ENCODE peak calls at places on chromosomes 1 and 21, in seven cellular contexts. One of them, this sample, is unnamed.

GRCh38 chr1:202241376-202242079 is 47.9 kb downstream of the LGR6 start:
- DNase-seq in Calu3: peak; percentile 23
- DNase-seq in cerebellar nuclear complex: no peak
- DNase-seq in NCI-H226: no peak
- DNase-seq in non-pigmented ciliary epithelial cell: no peak
- DNase-seq in cardiac fibroblast: no peak
- DNase-seq in ACHN: peak; percentile 10
- DNase-seq in this sample: peak; percentile 48

GRCh38 chr1:161215079-161215478 is at the start of gene FCER1G:
- DNase-seq in Calu3: no peak
- DNase-seq in cardiac fibroblast: no peak
- DNase-seq in non-pigmented ciliary epithelial cell: no peak
- DNase-seq in ACHN: no peak
- DNase-seq in NCI-H226: no peak
- DNase-seq in cerebellar nuclear complex: no peak
- DNase-seq in this sample: no peak

GRCh38 chr1:206863266-206863665 is 2.2 kb upstream of the IL20 start:
- DNase-seq in Calu3: no peak
- DNase-seq in NCI-H226: no peak
- DNase-seq in non-pigmented ciliary epithelial cell: no peak
- DNase-seq in cerebellar nuclear complex: no peak
- DNase-seq in ACHN: no peak
- DNase-seq in cardiac fibroblast: no peak
- DNase-seq in this sample: no peak

GRCh38 chr1:225842788-225843425 is 33.0 kb downstream of the EPHX1 start:
- DNase-seq in Calu3: no peak
- DNase-seq in non-pigmented ciliary epithelial cell: no peak
- DNase-seq in NCI-H226: no peak
- DNase-seq in cardiac fibroblast: no peak
- DNase-seq in cerebellar nuclear complex: no peak
- DNase-seq in ACHN: no peak
- DNase-seq in this sample: peak; percentile 25

GRCh38 chr1:19689131-19689757 is 24.6 kb downstream of the HTR6 start:
- DNase-seq in NCI-H226: no peak
- DNase-seq in Calu3: no peak
- DNase-seq in cardiac fibroblast: no peak
- DNase-seq in non-pigmented ciliary epithelial cell: no peak
- DNase-seq in cerebellar nuclear complex: no peak
- DNase-seq in ACHN: no peak
- DNase-seq in this sample: no peak

GRCh38 chr1:183655562-183656075 is 2.5 kb upstream of the APOBEC4 start:
- DNase-seq in NCI-H226: peak; percentile 42
- DNase-seq in cerebellar nuclear complex: peak; percentile 4
- DNase-seq in cardiac fibroblast: peak; percentile 89
- DNase-seq in ACHN: peak; percentile 81
- DNase-seq in Calu3: peak; percentile 86
- DNase-seq in non-pigmented ciliary epithelial cell: peak; percentile 52
- DNase-seq in this sample: peak; percentile 79

GRCh38 chr21:26098758-26099157 is 71.8 kb downstream of the APP start:
- DNase-seq in cardiac fibroblast: no peak
- DNase-seq in ACHN: peak; percentile 5
- DNase-seq in Calu3: no peak
- DNase-seq in cerebellar nuclear complex: no peak
- DNase-seq in non-pigmented ciliary epithelial cell: no peak
- DNase-seq in NCI-H226: peak; percentile 6
- DNase-seq in this sample: peak; percentile 50

GRCh38 chr1:31306278-31306677 is 9.4 kb downstream of the ZCCHC17 start:
- DNase-seq in NCI-H226: peak; percentile 73
- DNase-seq in Calu3: no peak
- DNase-seq in non-pigmented ciliary epithelial cell: peak; percentile 93
- DNase-seq in cerebellar nuclear complex: no peak
- DNase-seq in cardiac fibroblast: peak; percentile 98
- DNase-seq in ACHN: peak; percentile 4
- DNase-seq in this sample: peak; percentile 78

GRCh38 chr1:82466894-82467293 is 666.2 kb downstream of the ADGRL2 start:
- DNase-seq in non-pigmented ciliary epithelial cell: no peak
- DNase-seq in Calu3: no peak
- DNase-seq in ACHN: no peak
- DNase-seq in cardiac fibroblast: no peak
- DNase-seq in NCI-H226: no peak
- DNase-seq in cerebellar nuclear complex: no peak
- DNase-seq in this sample: no peak

GRCh38 chr1:15218287-15219279 is 28.4 kb upstream of the FHAD1 start:
- DNase-seq in cerebellar nuclear complex: no peak
- DNase-seq in non-pigmented ciliary epithelial cell: no peak
- DNase-seq in Calu3: peak; percentile 47
- DNase-seq in ACHN: no peak
- DNase-seq in NCI-H226: peak; percentile 59
- DNase-seq in cardiac fibroblast: peak; percentile 35
- DNase-seq in this sample: peak; percentile 83

GRCh38 chr1:215589650-215590049 is 22.5 kb downstream of the KCTD3 start:
- DNase-seq in Calu3: no peak
- DNase-seq in ACHN: no peak
- DNase-seq in cerebellar nuclear complex: no peak
- DNase-seq in non-pigmented ciliary epithelial cell: no peak
- DNase-seq in NCI-H226: no peak
- DNase-seq in cardiac fibroblast: no peak
- DNase-seq in this sample: no peak

GRCh38 chr1:67522793-67523192 is 92.6 kb upstream of the SERBP1 start:
- DNase-seq in non-pigmented ciliary epithelial cell: no peak
- DNase-seq in ACHN: no peak
- DNase-seq in cerebellar nuclear complex: no peak
- DNase-seq in NCI-H226: no peak
- DNase-seq in Calu3: no peak
- DNase-seq in cardiac fibroblast: no peak
- DNase-seq in this sample: no peak

This sample was measured in kidney tubule cell.